ENCODE peak calls at places on chromosomes 3 and 15, in eight cellular contexts. M is left ventricle myocardium inferior, B is fibroblast of the aortic adventitia, N is brain microvascular endothelial cell, R is HCT116, H is AG04449, S is progenitor cell of endocrine pancreas, K is cardiac muscle cell. E is an unnamed sample.

GRCh38 chr3:46670891-46671427 is 22.5 kb downstream of the ALS2CL start:
- DNase-seq in M (peak; percentile 6), B (no peak), N (no peak), R (no peak), H (no peak), S (no peak), K (no peak), E (peak; percentile 14)

GRCh38 chr3:66938338-66938963 is 59.7 kb upstream of the KBTBD8 start:
- DNase-seq in M (no peak), B (peak; percentile 75), N (peak; percentile 67), R (peak; percentile 44), H (no peak), S (peak; percentile 17), K (peak; percentile 83), E (no peak)

GRCh38 chr3:179037361-179037760 is 34.2 kb downstream of the ZMAT3 start:
- DNase-seq in M (peak; percentile 48), B (peak; percentile 52), N (peak; percentile 92), R (no peak), H (peak; percentile 75), S (no peak), K (no peak), E (no peak)

GRCh38 chr3:156787015-156787414 is 39.1 kb upstream of the LEKR1 start:
- DNase-seq in M (no peak), B (no peak), N (no peak), R (no peak), H (no peak), S (no peak), K (peak; percentile 85), E (no peak)

GRCh38 chr3:135853981-135854380 is 111.5 kb upstream of the PPP2R3A start:
- DNase-seq in M (no peak), B (peak; percentile 64), N (no peak), R (no peak), H (no peak), S (no peak), K (no peak), E (no peak)

GRCh38 chr3:174329321-174329720 is 529.8 kb upstream of the NAALADL2 start:
- DNase-seq in M (no peak), B (peak; percentile 93), N (peak; percentile 51), R (no peak), H (peak; percentile 62), S (no peak), K (no peak), E (no peak)

GRCh38 chr3:15440891-15441290 is 13.5 kb downstream of the EAF1 start:
- DNase-seq in M (no peak), B (peak; percentile 85), N (peak; percentile 9), R (no peak), H (no peak), S (no peak), K (no peak), E (no peak)

GRCh38 chr3:176914764-176915163 is 282.5 kb downstream of the TBL1XR1 start:
- DNase-seq in M (no peak), B (peak; percentile 39), N (no peak), R (no peak), H (no peak), S (no peak), K (no peak), E (no peak)

GRCh38 chr3:46946856-46947544 is 29.5 kb downstream of the CCDC12 start:
- DNase-seq in M (no peak), B (no peak), N (peak; percentile 42), R (no peak), H (no peak), S (no peak), K (no peak), E (no peak)

GRCh38 chr3:109442531-109442930 is 105.2 kb upstream of the DPPA4 start:
- DNase-seq in M (no peak), B (no peak), N (no peak), R (no peak), H (no peak), S (no peak), K (no peak), E (no peak)

GRCh38 chr3:126983653-126984390 is 907 bp downstream of the PLXNA1 start:
- DNase-seq in M (no peak), B (no peak), N (no peak), R (no peak), H (no peak), S (peak; percentile 59), K (peak; percentile 62), E (no peak)

GRCh38 chr3:71695000-71695482 is 30.2 kb downstream of the EIF4E3 start:
- DNase-seq in M (no peak), B (no peak), N (no peak), R (no peak), H (no peak), S (no peak), K (no peak), E (no peak)

GRCh38 chr15:88533376-88533775 is 13.1 kb downstream of the DET1 start:
- DNase-seq in M (no peak), B (no peak), N (no peak), R (no peak), H (no peak), S (no peak), K (no peak), E (no peak)
- TF ChIP-seq CTCF in M (no peak), B (no peak), N (no peak), R (no peak), H (no peak), S (no peak), K (no peak), E (no peak)

DNA sequence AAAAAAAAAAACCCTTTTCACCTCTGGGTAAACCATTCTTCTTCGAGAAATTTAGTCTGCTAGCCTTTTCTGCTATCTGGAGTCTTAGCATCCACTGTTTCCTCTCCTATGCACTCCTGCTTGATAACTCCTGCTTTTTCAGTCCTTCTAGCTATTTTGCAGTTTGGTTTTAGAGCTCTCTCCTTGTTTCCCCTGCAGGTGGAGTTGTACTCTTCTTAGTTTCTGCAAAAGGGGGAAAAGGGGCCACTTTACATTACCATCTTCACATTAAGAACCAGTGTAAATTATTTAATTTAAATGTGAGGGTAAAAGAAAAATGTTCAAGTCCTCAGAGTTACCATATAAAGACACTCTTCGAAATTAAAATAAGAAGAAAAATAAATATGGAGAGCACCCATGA is 23.6 kb upstream of the MYLK start:
- DNase-seq in M (no peak), B (no peak), N (no peak), R (no peak), H (no peak), S (no peak), K (no peak), E (no peak)
- TF ChIP-seq CTCF in M (no peak), B (no peak), N (peak; percentile 17), R (peak; percentile 26), H (no peak), S (no peak), K (no peak), E (no peak)

GRCh38 chr15:55562601-55563000 is 25.5 kb downstream of the PYGO1 start:
- DNase-seq in M (no peak), B (no peak), N (no peak), R (no peak), H (no peak), S (no peak), K (no peak), E (no peak)

GRCh38 chr15:55564347-55565145 is 23.6 kb downstream of the PYGO1 start:
- DNase-seq in M (no peak), B (no peak), N (no peak), R (no peak), H (no peak), S (no peak), K (no peak), E (no peak)
- TF ChIP-seq CTCF in M (no peak), B (peak; percentile 23), N (peak; percentile 54), R (peak; percentile 45), H (no peak), S (peak; percentile 12), K (no peak), E (no peak)

DNA sequence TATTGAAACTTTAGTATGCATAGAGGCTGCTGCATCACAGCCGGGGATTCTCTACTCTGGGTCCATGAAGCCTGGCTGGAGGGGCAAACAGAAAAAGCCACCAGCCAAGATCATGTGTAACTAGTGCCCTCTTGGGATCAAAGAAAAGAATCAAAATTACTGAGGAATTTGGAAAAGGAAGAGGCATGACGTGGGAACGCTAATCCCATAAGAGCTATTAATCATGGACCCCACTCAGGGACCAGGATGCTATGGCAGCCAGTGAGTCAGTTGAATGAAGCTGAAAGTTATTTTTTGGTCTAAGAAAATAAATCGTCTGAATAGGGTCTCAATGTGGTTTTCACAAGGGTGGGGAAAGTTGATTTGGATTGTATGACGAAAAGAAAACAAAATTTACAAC is 1165.1 kb downstream of the ROBO2 start:
- DNase-seq in M (no peak), B (peak; percentile 51), N (peak; percentile 82), R (no peak), H (peak; percentile 40), S (no peak), K (peak; percentile 57), E (no peak)
- TF ChIP-seq CTCF in M (peak; percentile 37), B (no peak), N (peak; percentile 48), R (no peak), H (no peak), S (no peak), K (no peak), E (no peak)

DNA sequence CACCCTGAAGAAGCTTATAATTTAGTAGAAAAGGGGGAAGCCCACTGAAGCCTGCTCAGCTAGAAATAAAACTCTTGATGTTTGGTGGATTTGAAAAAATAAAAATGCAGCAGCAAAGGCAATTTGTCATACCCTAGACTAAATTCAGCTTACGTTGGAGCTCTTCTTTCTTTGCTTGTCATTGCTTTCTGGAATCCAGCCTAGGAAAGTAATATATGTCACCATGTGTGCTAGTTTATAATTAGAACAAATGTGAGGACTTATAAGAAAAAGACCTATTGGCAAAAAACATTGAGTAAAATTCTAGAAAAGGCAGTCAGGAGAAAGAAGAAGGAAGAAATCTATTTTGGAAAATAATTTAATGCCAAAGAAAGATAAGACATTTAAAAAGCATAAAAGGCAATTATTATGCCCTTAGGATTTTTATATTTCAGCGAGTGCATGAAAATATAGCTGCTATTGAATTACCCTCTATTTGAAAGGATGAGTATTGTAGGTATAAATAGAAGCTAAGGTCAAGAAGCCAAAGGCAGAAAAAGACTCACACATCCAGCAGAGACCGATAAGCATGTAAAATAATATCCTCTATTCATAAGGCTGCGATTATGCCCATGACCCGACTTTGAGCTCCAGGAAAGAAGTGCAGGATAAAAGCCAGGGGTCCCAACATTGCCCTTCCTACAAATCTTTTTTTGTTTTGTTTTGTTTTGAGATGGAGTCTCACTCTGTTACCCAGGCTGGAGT is 10.6 kb upstream of the BTBD1 start:
- DNase-seq in M (no peak), B (no peak), N (no peak), R (no peak), H (no peak), S (no peak), K (no peak), E (no peak)
- TF ChIP-seq CTCF in M (no peak), B (no peak), N (no peak), R (no peak), H (no peak), S (no peak), K (no peak), E (no peak)

GRCh38 chr3:11331101-11331500 is 58.9 kb downstream of the ATG7 start:
- DNase-seq in M (no peak), B (peak; percentile 57), N (no peak), R (no peak), H (no peak), S (no peak), K (no peak), E (no peak)
- TF ChIP-seq CTCF in M (no peak), B (no peak), N (no peak), R (no peak), H (no peak), S (no peak), K (no peak), E (no peak)

E was measured in omental fat pad.